ENCODE peak calls at places on chromosomes 7 and 10, in four cellular contexts. L, Q, D and M are unnamed samples.

GRCh38 chr7:16524332-16524731 is 2.3 kb upstream of the LRRC72 start:
- DNase-seq in D (no peak), Q (no peak), L (no peak), M (no peak)

GRCh38 chr7:117479480-117480224 is at the start of gene CFTR:
- DNase-seq in Q (peak; percentile 37), L (no peak), D (no peak), M (no peak)

GRCh38 chr10:4663162-4663992 is 162.6 kb upstream of the AKR1E2 start:
- DNase-seq in L (no peak), Q (peak; percentile 80), D (peak; percentile 74), M (peak; percentile 98)

GRCh38 chr10:3785849-3786290 is 861 bp upstream of the KLF6 start:
- DNase-seq in L (no peak), D (no peak), Q (no peak), M (no peak)

GRCh38 chr7:25359471-25360059 is 131.3 kb upstream of the NPVF start:
- DNase-seq in D (peak; percentile 53), Q (no peak), L (no peak), M (peak; percentile 38)

GRCh38 chr7:137508437-137509175 is 165.1 kb upstream of the PTN start:
- DNase-seq in D (no peak), L (no peak), Q (no peak), M (no peak)

GRCh38 chr10:90787906-90788491 is 69.8 kb downstream of the HTR7 start:
- DNase-seq in Q (peak; percentile 4), L (no peak), D (no peak), M (peak; percentile 9)

GRCh38 chr10:99689461-99689860 is 30.2 kb downstream of the ENTPD7 start:
- DNase-seq in L (no peak), D (no peak), Q (no peak), M (no peak)

GRCh38 chr7:157416011-157416410 is 79.2 kb downstream of the DNAJB6 start:
- DNase-seq in Q (no peak), D (no peak), L (no peak), M (no peak)

GRCh38 chr7:149751058-149751775 is 22.2 kb downstream of the ZNF467 start:
- DNase-seq in Q (no peak), D (no peak), L (no peak), M (no peak)

GRCh38 chr7:99072126-99072525 is 71.8 kb downstream of the SMURF1 start:
- DNase-seq in D (no peak), L (no peak), Q (no peak), M (no peak)

GRCh38 chr7:146053492-146053891 is 63.1 kb upstream of the CNTNAP2 start:
- DNase-seq in L (no peak), D (no peak), Q (no peak), M (no peak)

GRCh38 chr10:125231116-125231812 is 70.9 kb upstream of the CTBP2 start:
- DNase-seq in D (no peak), L (no peak), Q (no peak), M (no peak)

GRCh38 chr10:14904316-14904732 is 25.7 kb downstream of the SUV39H2 start:
- DNase-seq in Q (no peak), D (no peak), L (no peak), M (no peak)

GRCh38 chr7:29346574-29346973 is 152.0 kb downstream of the CHN2 start:
- DNase-seq in D (no peak), Q (peak; percentile 53), L (no peak), M (no peak)

GRCh38 chr10:128078136-128078969 is 47.9 kb downstream of the MKI67 start:
- DNase-seq in L (no peak), D (no peak), Q (no peak), M (no peak)

GRCh38 chr7:133846203-133846945 is 280.8 kb upstream of the LRGUK start:
- DNase-seq in Q (no peak), L (no peak), D (no peak), M (no peak)

GRCh38 chr7:105776068-105776790 is 100.2 kb downstream of the ATXN7L1 start:
- DNase-seq in L (no peak), Q (peak; percentile 5), D (no peak), M (no peak)

GRCh38 chr7:91128574-91129348 is 135.5 kb upstream of the FZD1 start:
- DNase-seq in D (no peak), L (no peak), Q (no peak), M (no peak)

GRCh38 chr7:46658281-46658680 is 737.2 kb upstream of the IGFBP3 start:
- DNase-seq in D (no peak), Q (no peak), L (no peak), M (no peak)

GRCh38 chr7:39565538-39565937 is 666 bp upstream of the YAE1 start:
- DNase-seq in D (no peak), L (no peak), Q (no peak), M (no peak)

GRCh38 chr10:89118091-89118490 is 89.0 kb downstream of the CH25H start:
- DNase-seq in D (no peak), L (no peak), Q (no peak), M (no peak)

GRCh38 chr7:37212526-37212925 is 236.1 kb downstream of the ELMO1 start:
- DNase-seq in Q (no peak), D (no peak), L (no peak), M (peak; percentile 46)

GRCh38 chr7:155069992-155070827 is at the start of gene HTR5A:
- DNase-seq in L (peak; percentile 48), D (no peak), Q (peak; percentile 85), M (no peak)

GRCh38 chr10:47037654-47038425 is 126.6 kb downstream of the PTPN20 start:
- DNase-seq in L (no peak), D (no peak), Q (no peak), M (no peak)

GRCh38 chr7:151115836-151116418 is 29.7 kb downstream of the AGAP3 start:
- DNase-seq in D (no peak), Q (peak; percentile 94), L (no peak), M (no peak)

GRCh38 chr7:13897825-13898224 is 91.6 kb downstream of the ETV1 start:
- DNase-seq in D (no peak), L (no peak), Q (no peak), M (no peak)

GRCh38 chr7:151233111-151233701 is 923 bp downstream of the CHPF2 start:
- DNase-seq in D (no peak), Q (peak; percentile 69), L (peak; percentile 67), M (peak; percentile 6)